ENCODE peak calls at places on chromosomes 4 and X, in six cellular contexts. One of them, this sample, is unnamed.

GRCh38 chr4:71468086-71468485 is 129.3 kb downstream of the SLC4A4 start:
- DNase-seq in T follicular helper cell: no peak
- DNase-seq in heart right ventricle: no peak
- DNase-seq in left cardiac atrium: no peak
- DNase-seq in B cell: no peak
- DNase-seq in foreskin fibroblast: no peak
- DNase-seq in this sample: no peak

GRCh38 chr4:148954011-148954749 is 512.0 kb upstream of the NR3C2 start:
- DNase-seq in T follicular helper cell: no peak
- DNase-seq in heart right ventricle: no peak
- DNase-seq in left cardiac atrium: no peak
- DNase-seq in B cell: no peak
- DNase-seq in foreskin fibroblast: no peak
- DNase-seq in this sample: no peak

GRCh38 chr4:3470244-3471097 is 7.4 kb downstream of the DOK7 start:
- DNase-seq in T follicular helper cell: no peak
- DNase-seq in heart right ventricle: no peak
- DNase-seq in left cardiac atrium: peak
- DNase-seq in B cell: no peak
- DNase-seq in foreskin fibroblast: no peak
- DNase-seq in this sample: no peak

GRCh38 chrX:121546317-121546716 is 498.9 kb downstream of the GLUD2 start:
- DNase-seq in T follicular helper cell: no peak
- DNase-seq in heart right ventricle: no peak
- DNase-seq in left cardiac atrium: no peak
- DNase-seq in B cell: no peak
- DNase-seq in foreskin fibroblast: no peak
- DNase-seq in this sample: no peak

GRCh38 chr4:2806392-2807355 is 13.8 kb downstream of the SH3BP2 start:
- DNase-seq in T follicular helper cell: no peak
- DNase-seq in heart right ventricle: peak
- DNase-seq in left cardiac atrium: peak
- DNase-seq in B cell: peak
- DNase-seq in foreskin fibroblast: peak
- DNase-seq in this sample: peak

GRCh38 chr4:134490863-134491262 is 289.3 kb upstream of the PABPC4L start:
- DNase-seq in T follicular helper cell: no peak
- DNase-seq in heart right ventricle: no peak
- DNase-seq in left cardiac atrium: no peak
- DNase-seq in B cell: no peak
- DNase-seq in foreskin fibroblast: no peak
- DNase-seq in this sample: no peak

GRCh38 chr4:112817933-112818921 is 181.3 kb downstream of the LARP7 start:
- DNase-seq in T follicular helper cell: no peak
- DNase-seq in heart right ventricle: peak
- DNase-seq in left cardiac atrium: peak
- DNase-seq in B cell: peak
- DNase-seq in foreskin fibroblast: peak
- DNase-seq in this sample: peak

GRCh38 chrX:27987862-27988646 is 6.8 kb upstream of the DCAF8L1 start:
- DNase-seq in T follicular helper cell: no peak
- DNase-seq in heart right ventricle: no peak
- DNase-seq in left cardiac atrium: no peak
- DNase-seq in B cell: no peak
- DNase-seq in foreskin fibroblast: no peak
- DNase-seq in this sample: no peak

GRCh38 chr4:65831828-65832227 is 161.5 kb upstream of the EPHA5 start:
- DNase-seq in T follicular helper cell: no peak
- DNase-seq in heart right ventricle: no peak
- DNase-seq in left cardiac atrium: no peak
- DNase-seq in B cell: no peak
- DNase-seq in foreskin fibroblast: no peak
- DNase-seq in this sample: no peak